ENCODE peak calls at places on chromosomes 4 and X, in five cellular contexts. G is brain microvascular endothelial cell, L is PC-3, C is tibial artery, H is vagina. M is an unnamed sample.

GRCh38 chrX:71615056-71615455 is 3.3 kb downstream of the CXCR3 start:
- DNase-seq in C (no peak), G (no peak), L (no peak), H (no peak), M (no peak)

GRCh38 chr4:18882468-18882867 is 860.9 kb upstream of the LCORL start:
- DNase-seq in H (no peak), L (peak), C (no peak), G (peak), M (no peak)

GRCh38 chr4:53192496-53192895 is 173.4 kb downstream of the SCFD2 start:
- DNase-seq in L (no peak), G (peak), H (no peak), C (no peak), M (no peak)

GRCh38 chr4:111671756-111672155 is 473.5 kb upstream of the FAM241A start:
- DNase-seq in L (no peak), G (no peak), H (no peak), C (no peak), M (no peak)

GRCh38 chr4:108360857-108361820 is 192.4 kb upstream of the LEF1 start:
- DNase-seq in H (no peak), G (peak), L (peak), C (no peak), M (no peak)

GRCh38 chr4:151045907-151046306 is 30.8 kb upstream of the LRBA start:
- DNase-seq in G (no peak), H (no peak), C (no peak), L (peak), M (peak)

GRCh38 chr4:118173956-118174355 is 139.7 kb downstream of the NDST3 start:
- DNase-seq in H (no peak), C (no peak), L (peak), G (peak), M (no peak)

GRCh38 chr4:73836373-73837269 is at the start of gene CXCL6:
- DNase-seq in H (no peak), L (peak), G (no peak), C (no peak), M (no peak)

DNA sequence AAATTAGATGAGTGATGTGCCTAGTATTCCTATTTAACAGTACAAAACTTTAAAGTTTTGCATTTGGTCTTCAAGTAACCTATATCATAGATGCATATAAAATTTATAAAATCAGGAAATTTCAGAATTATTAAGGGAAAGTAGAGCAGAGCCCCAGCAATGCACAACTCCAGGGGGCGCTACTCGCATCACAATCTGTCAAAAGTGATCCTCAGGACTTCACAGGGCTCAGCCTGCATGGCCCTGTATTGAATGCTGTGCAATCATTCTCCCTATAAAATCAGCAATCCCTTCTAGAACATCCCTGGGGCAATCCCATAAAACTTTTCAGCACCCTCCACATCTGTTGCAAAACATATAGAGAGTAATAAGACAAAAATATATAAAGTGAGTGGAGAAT is 12.4 kb upstream of the PPARGC1A start:
- DNase-seq in C (no peak), L (no peak), G (no peak), H (no peak), M (no peak)
- TF ChIP-seq CTCF in C (no peak), L (no peak), G (peak), H (no peak), M (peak)

GRCh38 chr4:32775049-32775448 is 2054.9 kb downstream of the PCDH7 start:
- DNase-seq in G (peak), C (no peak), L (peak), H (no peak), M (peak)
- TF ChIP-seq CTCF in G (peak), C (no peak), L (peak), H (no peak), M (peak)

DNA sequence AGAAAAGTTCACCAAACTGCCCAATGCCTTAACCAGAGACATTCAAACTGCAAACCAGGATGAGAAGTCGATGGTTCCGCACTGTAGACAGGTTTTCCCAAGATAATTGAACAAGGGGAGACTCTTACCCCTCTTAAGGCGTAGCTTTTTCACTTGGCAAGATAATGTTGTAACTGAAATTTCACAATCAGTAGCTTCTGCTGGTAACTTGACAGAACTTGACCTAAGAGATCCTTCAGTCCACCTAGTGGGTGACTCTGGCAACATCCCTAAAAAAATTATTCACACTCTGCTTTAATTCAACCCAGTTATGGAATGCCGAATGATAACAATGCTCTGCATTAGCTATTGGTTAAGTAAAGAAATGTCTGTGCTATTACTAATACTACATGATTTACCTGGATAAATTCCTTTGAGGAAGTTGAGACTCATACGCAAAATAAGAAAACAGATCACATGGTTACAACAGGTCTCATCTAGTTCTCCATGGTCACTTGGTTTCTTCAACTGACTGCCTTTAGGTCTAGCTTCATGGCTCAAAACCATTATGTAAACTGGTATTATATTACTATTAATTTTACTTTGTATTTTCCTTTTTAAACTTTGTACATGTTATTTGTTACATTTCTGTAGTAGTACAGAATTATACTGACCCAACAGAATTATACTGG is 9.1 kb downstream of the ELF2 start:
- DNase-seq in G (peak), H (no peak), C (no peak), L (peak), M (no peak)
- TF ChIP-seq CTCF in G (peak), H (no peak), C (peak), L (peak), M (peak)

GRCh38 chr4:22692736-22693135 is at the start of gene GBA3:
- DNase-seq in L (no peak), H (no peak), C (no peak), G (no peak), M (no peak)
- TF ChIP-seq CTCF in L (no peak), H (no peak), C (no peak), G (no peak), M (no peak)

GRCh38 chr4:1261107-1261928 is 12.4 kb upstream of the CTBP1 start:
- DNase-seq in G (no peak), L (no peak), H (peak), C (no peak), M (no peak)

GRCh38 chr4:1260418-1261106 is 11.6 kb upstream of the CTBP1 start:
- DNase-seq in L (no peak), G (no peak), C (no peak), H (no peak), M (no peak)

GRCh38 chr4:1255699-1256098 is 6.8 kb upstream of the CTBP1 start:
- DNase-seq in L (no peak), G (no peak), H (no peak), C (no peak), M (no peak)

GRCh38 chr4:1258457-1258856 is 9.5 kb upstream of the CTBP1 start:
- DNase-seq in L (no peak), H (no peak), G (no peak), C (no peak), M (no peak)

GRCh38 chr4:1259966-1260365 is 11.0 kb upstream of the CTBP1 start:
- DNase-seq in G (no peak), H (no peak), C (no peak), L (no peak), M (no peak)
- TF ChIP-seq CTCF in G (no peak), H (no peak), C (no peak), L (no peak), M (no peak)

DNA sequence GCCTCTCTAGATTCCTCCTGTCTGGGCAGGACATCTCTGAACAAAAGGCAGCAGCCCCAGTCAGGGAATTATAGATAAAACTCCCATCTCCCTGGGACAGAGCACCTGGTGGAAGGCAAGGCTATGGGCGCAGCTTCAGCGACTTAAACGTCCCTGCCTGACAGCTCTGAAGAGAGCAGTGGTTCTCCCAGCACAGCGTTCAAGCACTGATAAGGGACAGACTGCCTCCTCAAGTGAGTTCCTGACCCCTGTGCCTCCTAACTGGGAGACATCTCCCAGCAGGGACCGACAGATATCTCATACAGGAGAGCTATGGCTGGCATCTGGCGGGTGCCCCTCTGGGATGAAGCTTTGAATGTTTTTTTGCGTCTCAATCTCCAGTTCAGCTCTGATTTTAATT is 262.2 kb downstream of the PARM1 start:
- DNase-seq in L (no peak), G (no peak), C (no peak), H (no peak), M (no peak)
- TF ChIP-seq CTCF in L (no peak), G (no peak), C (no peak), H (no peak), M (no peak)

GRCh38 chrX:107714196-107714811 is 61.3 kb downstream of the TSC22D3 start:
- DNase-seq in C (no peak), H (no peak), L (no peak), G (no peak), M (no peak)
- TF ChIP-seq CTCF in C (peak), H (no peak), L (peak), G (peak), M (no peak)

GRCh38 chrX:68433155-68433980 is at the start of gene OPHN1:
- DNase-seq in G (peak), L (peak), H (peak), C (peak), M (peak)

GRCh38 chrX:68431836-68432235 is 1.5 kb downstream of the OPHN1 start:
- DNase-seq in L (no peak), C (no peak), H (no peak), G (no peak), M (no peak)

GRCh38 chrX:68429216-68429615 is 4.1 kb downstream of the OPHN1 start:
- DNase-seq in H (no peak), L (peak), G (peak), C (no peak), M (no peak)

GRCh38 chrX:68433981-68434299 is 645 bp upstream of the OPHN1 start:
- DNase-seq in H (no peak), L (no peak), G (no peak), C (no peak), M (no peak)

DNA sequence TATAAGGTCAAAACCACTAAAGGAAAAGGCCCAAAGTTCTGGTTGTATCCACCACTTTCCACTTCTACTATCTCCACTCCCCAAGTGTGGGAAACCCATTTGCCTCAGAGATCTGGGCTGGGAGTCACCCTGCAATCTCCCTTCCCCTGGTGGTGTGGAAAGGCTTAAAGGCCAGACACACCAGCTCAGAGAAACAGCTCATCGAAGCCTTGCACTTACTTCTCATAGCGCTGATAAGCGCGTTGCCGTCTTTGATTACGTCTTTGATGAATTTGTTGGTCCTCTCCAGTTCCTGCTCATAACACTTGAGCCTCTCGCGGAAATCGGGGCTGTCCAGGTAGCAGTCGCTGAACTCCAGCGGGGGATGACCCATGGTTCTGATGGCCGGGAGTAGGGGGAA is 647 bp downstream of the OPHN1 start:
- DNase-seq in C (no peak), L (peak), H (no peak), G (peak), M (no peak)
- TF ChIP-seq CTCF in C (no peak), L (no peak), H (no peak), G (peak), M (no peak)

DNA sequence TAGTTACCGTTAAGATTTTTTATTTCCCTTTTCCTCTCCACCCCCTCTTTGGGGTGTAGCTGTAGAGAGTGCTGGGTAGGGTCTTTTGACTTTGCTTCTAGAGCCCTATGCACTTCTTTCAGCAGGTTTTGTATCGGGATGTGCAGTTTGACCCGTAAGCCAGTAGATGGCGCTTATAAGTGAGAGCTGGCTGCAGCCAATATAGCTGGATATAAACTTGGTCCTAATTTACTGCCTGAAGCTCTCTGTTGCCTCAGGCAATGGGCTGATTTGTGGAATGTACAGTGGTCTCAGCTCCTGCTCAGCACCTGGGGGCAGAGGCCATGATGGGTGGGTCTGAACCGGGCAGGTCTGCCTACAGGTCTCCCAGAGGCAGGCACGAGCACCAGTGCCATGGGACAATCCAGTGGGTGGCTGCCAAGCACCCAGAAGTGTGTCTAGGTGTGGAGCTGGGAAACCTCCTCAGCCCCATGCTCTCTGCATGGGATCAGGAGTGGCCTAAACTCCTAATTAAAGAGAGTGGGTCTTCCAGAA is 146.5 kb downstream of the SPANXN1 start:
- DNase-seq in C (no peak), L (peak), G (no peak), H (no peak), M (no peak)
- TF ChIP-seq CTCF in C (no peak), L (peak), G (peak), H (no peak), M (peak)

GRCh38 chr4:170198742-170199141 is 109.0 kb upstream of the AADAT start:
- DNase-seq in L (peak), G (no peak), H (no peak), C (no peak), M (no peak)
- TF ChIP-seq CTCF in L (peak), G (no peak), H (no peak), C (no peak), M (peak)